ENCODE peak calls at places on chromosomes 13 and 19, in eight cellular contexts. One of them, this sample, is unnamed.

GRCh38 chr19:30608471-30608870 is 236.3 kb downstream of the ZNF536 start:
- DNase-seq in putamen: no peak
- DNase-seq in mucosa of descending colon: no peak
- DNase-seq in islet precursor cell: peak
- DNase-seq in brain microvascular endothelial cell: no peak
- DNase-seq in GM12891: no peak
- DNase-seq in choroid plexus epithelial cell: no peak
- DNase-seq in RWPE1: no peak
- DNase-seq in this sample: no peak

GRCh38 chr19:23785982-23786381 is 27.3 kb upstream of the ZNF681 start:
- DNase-seq in mucosa of descending colon: no peak
- DNase-seq in brain microvascular endothelial cell: no peak
- DNase-seq in islet precursor cell: no peak
- DNase-seq in GM12891: no peak
- DNase-seq in RWPE1: no peak
- DNase-seq in choroid plexus epithelial cell: peak
- DNase-seq in putamen: no peak
- DNase-seq in this sample: no peak

GRCh38 chr19:18488403-18488723 is 33.5 kb downstream of the ELL start:
- DNase-seq in choroid plexus epithelial cell: no peak
- DNase-seq in RWPE1: no peak
- DNase-seq in islet precursor cell: no peak
- DNase-seq in brain microvascular endothelial cell: no peak
- DNase-seq in mucosa of descending colon: no peak
- DNase-seq in putamen: no peak
- DNase-seq in GM12891: no peak
- DNase-seq in this sample: no peak

GRCh38 chr19:58372311-58373133 is 8.3 kb downstream of the ZNF837 start:
- DNase-seq in mucosa of descending colon: no peak
- DNase-seq in brain microvascular endothelial cell: no peak
- DNase-seq in RWPE1: no peak
- DNase-seq in putamen: no peak
- DNase-seq in choroid plexus epithelial cell: no peak
- DNase-seq in islet precursor cell: no peak
- DNase-seq in GM12891: no peak
- DNase-seq in this sample: no peak

GRCh38 chr19:2150794-2151338 is 500 bp downstream of the AP3D1 start:
- DNase-seq in mucosa of descending colon: peak
- DNase-seq in choroid plexus epithelial cell: no peak
- DNase-seq in GM12891: peak
- DNase-seq in brain microvascular endothelial cell: no peak
- DNase-seq in islet precursor cell: no peak
- DNase-seq in putamen: no peak
- DNase-seq in RWPE1: no peak
- DNase-seq in this sample: peak

GRCh38 chr13:102651392-102651791 is 43.5 kb downstream of the METTL21C start:
- DNase-seq in mucosa of descending colon: no peak
- DNase-seq in brain microvascular endothelial cell: no peak
- DNase-seq in choroid plexus epithelial cell: peak
- DNase-seq in putamen: no peak
- DNase-seq in islet precursor cell: no peak
- DNase-seq in GM12891: no peak
- DNase-seq in RWPE1: peak
- DNase-seq in this sample: no peak

GRCh38 chr13:48505597-48506091 is 27.2 kb downstream of the RCBTB2 start:
- DNase-seq in GM12891: no peak
- DNase-seq in islet precursor cell: no peak
- DNase-seq in choroid plexus epithelial cell: no peak
- DNase-seq in RWPE1: no peak
- DNase-seq in brain microvascular endothelial cell: no peak
- DNase-seq in putamen: no peak
- DNase-seq in mucosa of descending colon: no peak
- DNase-seq in this sample: peak

GRCh38 chr19:21910318-21910717 is 74.3 kb upstream of the ZNF43 start:
- DNase-seq in RWPE1: no peak
- DNase-seq in brain microvascular endothelial cell: no peak
- DNase-seq in mucosa of descending colon: no peak
- DNase-seq in choroid plexus epithelial cell: no peak
- DNase-seq in putamen: no peak
- DNase-seq in islet precursor cell: no peak
- DNase-seq in GM12891: no peak
- DNase-seq in this sample: no peak

GRCh38 chr13:41463823-41464602 is 6.7 kb downstream of the RGCC start:
- DNase-seq in putamen: no peak
- DNase-seq in brain microvascular endothelial cell: no peak
- DNase-seq in GM12891: no peak
- DNase-seq in islet precursor cell: no peak
- DNase-seq in RWPE1: no peak
- DNase-seq in choroid plexus epithelial cell: no peak
- DNase-seq in mucosa of descending colon: no peak
- DNase-seq in this sample: peak

GRCh38 chr19:51086153-51086850 is 3.6 kb upstream of the KLK14 start:
- DNase-seq in islet precursor cell: no peak
- DNase-seq in brain microvascular endothelial cell: no peak
- DNase-seq in GM12891: no peak
- DNase-seq in mucosa of descending colon: no peak
- DNase-seq in choroid plexus epithelial cell: no peak
- DNase-seq in putamen: no peak
- DNase-seq in RWPE1: no peak
- DNase-seq in this sample: no peak

GRCh38 chr19:1522838-1523237 is 1.0 kb upstream of the PLK5 start:
- DNase-seq in GM12891: no peak
- DNase-seq in mucosa of descending colon: no peak
- DNase-seq in RWPE1: no peak
- DNase-seq in putamen: no peak
- DNase-seq in brain microvascular endothelial cell: no peak
- DNase-seq in choroid plexus epithelial cell: no peak
- DNase-seq in islet precursor cell: no peak
- DNase-seq in this sample: no peak

GRCh38 chr13:48492123-48493075 is 40.5 kb downstream of the RCBTB2 start:
- DNase-seq in islet precursor cell: no peak
- DNase-seq in RWPE1: no peak
- DNase-seq in putamen: peak
- DNase-seq in choroid plexus epithelial cell: no peak
- DNase-seq in GM12891: no peak
- DNase-seq in brain microvascular endothelial cell: peak
- DNase-seq in mucosa of descending colon: peak
- DNase-seq in this sample: peak

GRCh38 chr13:37475151-37475550 is 123.4 kb downstream of the POSTN start:
- DNase-seq in putamen: no peak
- DNase-seq in choroid plexus epithelial cell: peak
- DNase-seq in brain microvascular endothelial cell: no peak
- DNase-seq in islet precursor cell: no peak
- DNase-seq in mucosa of descending colon: no peak
- DNase-seq in GM12891: no peak
- DNase-seq in RWPE1: no peak
- DNase-seq in this sample: no peak

GRCh38 chr19:44796701-44797115 is 12.2 kb upstream of the BCAM start:
- DNase-seq in islet precursor cell: peak
- DNase-seq in choroid plexus epithelial cell: peak
- DNase-seq in mucosa of descending colon: no peak
- DNase-seq in RWPE1: no peak
- DNase-seq in brain microvascular endothelial cell: no peak
- DNase-seq in GM12891: no peak
- DNase-seq in putamen: no peak
- DNase-seq in this sample: peak

GRCh38 chr13:44768775-44769578 is 192.8 kb upstream of the TSC22D1 start:
- DNase-seq in islet precursor cell: no peak
- DNase-seq in GM12891: no peak
- DNase-seq in choroid plexus epithelial cell: no peak
- DNase-seq in RWPE1: no peak
- DNase-seq in brain microvascular endothelial cell: no peak
- DNase-seq in mucosa of descending colon: no peak
- DNase-seq in putamen: peak
- DNase-seq in this sample: no peak

GRCh38 chr13:97726664-97727235 is 226.7 kb upstream of the IPO5 start:
- DNase-seq in RWPE1: no peak
- DNase-seq in GM12891: no peak
- DNase-seq in islet precursor cell: no peak
- DNase-seq in mucosa of descending colon: no peak
- DNase-seq in putamen: no peak
- DNase-seq in choroid plexus epithelial cell: peak
- DNase-seq in brain microvascular endothelial cell: no peak
- DNase-seq in this sample: no peak

GRCh38 chr13:77028202-77028601 is 1.2 kb upstream of the FBXL3 start:
- DNase-seq in mucosa of descending colon: no peak
- DNase-seq in RWPE1: no peak
- DNase-seq in GM12891: no peak
- DNase-seq in brain microvascular endothelial cell: peak
- DNase-seq in choroid plexus epithelial cell: peak
- DNase-seq in islet precursor cell: no peak
- DNase-seq in putamen: no peak
- DNase-seq in this sample: peak

GRCh38 chr13:64782459-64782858 is 2447.7 kb downstream of the PCDH9 start:
- DNase-seq in islet precursor cell: no peak
- DNase-seq in mucosa of descending colon: no peak
- DNase-seq in RWPE1: no peak
- DNase-seq in brain microvascular endothelial cell: no peak
- DNase-seq in putamen: no peak
- DNase-seq in GM12891: no peak
- DNase-seq in choroid plexus epithelial cell: no peak
- DNase-seq in this sample: no peak

GRCh38 chr19:9989504-9989903 is 20.8 kb downstream of the COL5A3 start:
- DNase-seq in putamen: no peak
- DNase-seq in brain microvascular endothelial cell: no peak
- DNase-seq in mucosa of descending colon: no peak
- DNase-seq in islet precursor cell: no peak
- DNase-seq in choroid plexus epithelial cell: no peak
- DNase-seq in RWPE1: no peak
- DNase-seq in GM12891: no peak
- DNase-seq in this sample: no peak